ENCODE peak calls at places on chromosomes 6 and 20, in eight cellular contexts. S is upper lobe of right lung, T is uterus, K is psoas muscle, L is PC-9, O is foreskin fibroblast, M is cardiac muscle cell, U is A549. G is an unnamed sample.

GRCh38 chr6:158213925-158214674 is 46.0 kb downstream of the GTF2H5 start:
- DNase-seq in T (peak; percentile 43), M (peak; percentile 91), U (peak; percentile 35), O (peak; percentile 76), L (peak; percentile 47), S (peak; percentile 82), K (peak; percentile 46), G (peak; percentile 58)

GRCh38 chr20:31704225-31705119 is 18.2 kb downstream of the BCL2L1 start:
- DNase-seq in S (peak; percentile 76), K (no peak), O (peak; percentile 34), U (peak; percentile 75), M (peak; percentile 45), T (no peak), L (peak; percentile 98), G (no peak)

GRCh38 chr6:132298344-132298949 is 102.8 kb downstream of the MOXD1 start:
- DNase-seq in S (no peak), L (peak; percentile 54), U (peak; percentile 11), O (peak; percentile 35), K (no peak), T (no peak), M (peak; percentile 70), G (peak; percentile 60)

GRCh38 chr6:79672631-79673065 is 41.5 kb downstream of the SH3BGRL2 start:
- DNase-seq in U (peak; percentile 2), K (no peak), S (no peak), M (peak; percentile 41), T (no peak), L (peak; percentile 48), O (peak; percentile 10), G (no peak)

GRCh38 chr20:63698739-63699465 is 2.5 kb downstream of the TNFRSF6B start:
- DNase-seq in O (peak; percentile 84), T (peak; percentile 65), L (peak; percentile 79), K (peak; percentile 85), U (peak; percentile 83), M (peak; percentile 84), S (peak; percentile 67), G (no peak)

GRCh38 chr6:129050086-129050485 is 167.1 kb downstream of the LAMA2 start:
- DNase-seq in K (no peak), M (no peak), T (no peak), L (no peak), O (peak; percentile 29), U (no peak), S (no peak), G (no peak)

GRCh38 chr6:151647871-151648639 is 154.2 kb downstream of the CCDC170 start:
- DNase-seq in U (no peak), M (peak; percentile 6), S (no peak), K (no peak), T (no peak), L (no peak), O (no peak), G (peak; percentile 67)

GRCh38 chr20:48921883-48922867 is 664 bp downstream of the ARFGEF2 start:
- DNase-seq in K (peak; percentile 55), U (peak; percentile 52), O (peak; percentile 41), T (no peak), M (no peak), S (no peak), L (peak; percentile 71), G (peak; percentile 79)

GRCh38 chr20:54543369-54543768 is 68.0 kb downstream of the DOK5 start:
- DNase-seq in O (no peak), T (no peak), L (no peak), M (no peak), K (no peak), U (no peak), S (no peak), G (no peak)

GRCh38 chr20:45154183-45154582 is 20.5 kb upstream of the PI3 start:
- DNase-seq in U (no peak), T (no peak), K (no peak), M (peak; percentile 40), L (no peak), O (no peak), S (no peak), G (no peak)
- TF ChIP-seq CTCF in U (no peak), T (no peak), K (no peak), M (peak; percentile 18), L (no peak), O (peak; percentile 2), S (no peak), G (no peak)

GRCh38 chr20:57434390-57434700 is 43.1 kb downstream of the RBM38 start:
- DNase-seq in M (no peak), U (no peak), L (no peak), S (no peak), O (no peak), T (no peak), K (no peak), G (no peak)
- TF ChIP-seq CTCF in M (no peak), U (no peak), L (no peak), S (peak; percentile 11), O (no peak), T (no peak), K (no peak), G (no peak)

DNA sequence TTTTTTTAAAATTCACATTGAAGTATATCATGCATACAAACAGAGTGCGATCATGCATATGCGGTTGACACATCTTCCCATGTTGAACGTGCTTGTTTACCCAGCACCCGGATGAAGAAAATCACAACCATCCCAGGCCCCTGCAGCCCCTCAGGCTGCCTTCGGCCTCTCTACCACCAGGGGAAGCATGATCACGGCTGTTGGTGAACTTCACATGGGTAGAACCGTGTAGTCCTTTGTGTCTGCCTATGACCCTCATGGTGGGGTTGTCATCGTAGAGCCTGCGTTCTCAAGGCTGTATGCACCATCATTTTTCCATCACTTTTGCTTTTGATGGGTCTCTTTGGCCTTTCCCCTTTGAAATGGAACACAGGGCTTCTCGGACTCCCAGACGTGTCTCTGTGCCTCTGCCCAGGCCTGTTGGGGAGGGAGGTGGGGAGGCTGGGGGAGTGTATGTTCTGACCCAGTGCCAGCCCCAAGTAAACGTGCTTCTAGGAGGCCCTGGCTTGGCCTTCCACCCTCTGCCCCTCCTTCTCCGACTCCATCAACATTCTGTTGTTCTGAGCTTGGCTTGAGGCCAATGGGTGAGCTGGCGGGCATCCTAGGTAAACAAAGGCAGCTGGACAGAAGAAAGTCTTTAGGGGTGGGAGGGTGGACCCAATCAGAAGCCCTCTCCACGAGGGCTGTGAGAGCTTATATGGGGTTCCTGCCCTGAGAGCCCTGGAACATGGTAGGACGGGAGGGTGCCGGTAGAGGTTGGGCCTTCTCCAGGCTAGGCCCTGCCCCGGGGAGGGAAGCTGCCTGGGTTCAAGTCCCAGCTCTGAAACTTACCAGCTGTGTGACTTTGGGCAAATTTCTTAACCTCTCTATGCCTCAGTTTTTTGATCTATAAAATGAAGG is 39.7 kb downstream of the TGM2 start:
- DNase-seq in U (no peak), K (no peak), S (peak; percentile 77), T (peak; percentile 59), L (peak; percentile 68), O (no peak), M (peak; percentile 92), G (no peak)
- TF ChIP-seq CTCF in U (no peak), K (no peak), S (no peak), T (no peak), L (no peak), O (no peak), M (no peak), G (no peak)

GRCh38 chr6:16503919-16504554 is 257.2 kb downstream of the ATXN1 start:
- DNase-seq in U (no peak), M (no peak), T (no peak), O (no peak), S (no peak), L (no peak), K (no peak), G (no peak)

GRCh38 chr6:16503241-16503775 is 258.0 kb downstream of the ATXN1 start:
- DNase-seq in T (no peak), O (no peak), K (no peak), S (no peak), U (no peak), M (no peak), L (no peak), G (no peak)

GRCh38 chr6:16508959-16509358 is 252.3 kb downstream of the ATXN1 start:
- DNase-seq in S (no peak), T (no peak), K (no peak), U (no peak), M (no peak), O (no peak), L (no peak), G (no peak)

GRCh38 chr6:16504608-16505007 is 256.7 kb downstream of the ATXN1 start:
- DNase-seq in L (no peak), K (no peak), O (no peak), S (no peak), M (no peak), U (no peak), T (no peak), G (no peak)

GRCh38 chr6:16505711-16506362 is 255.4 kb downstream of the ATXN1 start:
- DNase-seq in S (no peak), O (peak; percentile 52), K (no peak), U (no peak), L (no peak), T (peak; percentile 59), M (peak; percentile 82), G (no peak)
- TF ChIP-seq CTCF in S (no peak), O (no peak), K (no peak), U (no peak), L (no peak), T (peak; percentile 15), M (peak; percentile 9), G (no peak)

GRCh38 chr6:3152689-3153088 is 4.7 kb downstream of the TUBB2A start:
- DNase-seq in T (no peak), K (no peak), U (no peak), O (no peak), S (no peak), L (no peak), M (no peak), G (no peak)

GRCh38 chr6:3144571-3144970 is 12.8 kb downstream of the TUBB2A start:
- DNase-seq in M (no peak), T (no peak), O (no peak), K (no peak), S (no peak), U (no peak), L (no peak), G (no peak)

GRCh38 chr6:3151705-3152104 is 5.6 kb downstream of the TUBB2A start:
- DNase-seq in L (no peak), K (no peak), U (no peak), S (no peak), O (no peak), M (no peak), T (no peak), G (no peak)

DNA sequence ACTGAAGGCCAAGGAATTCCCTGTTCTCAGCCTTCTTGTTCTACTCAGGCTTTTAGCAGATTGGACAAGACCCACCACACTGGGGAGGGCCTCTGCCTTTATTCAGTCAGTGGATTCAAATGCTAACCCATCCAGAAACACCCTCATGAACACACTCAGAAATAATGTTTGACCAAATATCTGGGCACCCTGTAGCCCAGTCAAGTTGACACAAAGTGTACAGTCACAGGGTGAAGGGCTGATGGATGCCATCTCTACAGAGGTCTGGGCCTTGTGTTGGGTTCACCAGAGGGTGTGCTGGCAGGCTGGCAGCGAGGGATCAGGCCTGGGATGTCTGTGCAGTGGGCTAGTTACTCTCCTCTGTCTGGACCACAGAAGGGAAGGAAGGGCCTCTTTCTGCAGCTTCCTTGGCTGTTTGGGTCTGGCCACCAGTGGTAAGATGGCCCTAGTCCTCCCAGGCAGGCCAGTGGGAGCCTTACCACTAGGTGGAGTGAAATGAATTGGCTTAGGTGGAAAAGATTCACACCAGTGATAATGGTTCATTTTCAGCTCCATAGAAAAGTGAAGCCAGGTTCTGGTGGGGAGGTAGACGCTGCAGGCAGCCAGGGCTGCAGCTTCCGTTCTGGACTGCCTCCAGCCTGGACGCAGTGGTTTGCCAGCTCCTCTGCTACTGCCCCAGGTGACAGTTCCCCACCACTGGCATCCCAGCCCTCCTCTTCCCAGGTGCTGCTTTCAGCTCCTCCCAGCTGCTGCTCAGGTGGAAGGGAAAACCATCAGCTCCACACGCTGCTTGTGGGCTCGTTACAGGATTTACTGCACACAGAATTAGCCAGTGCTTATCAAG is 9.2 kb downstream of the TUBB2A start:
- DNase-seq in T (no peak), U (no peak), O (no peak), K (no peak), L (no peak), S (no peak), M (no peak), G (no peak)
- TF ChIP-seq CTCF in T (no peak), U (no peak), O (no peak), K (no peak), L (no peak), S (no peak), M (no peak), G (no peak)